ENCODE peak calls at places on chromosomes 3 and 15, in eight cellular contexts. D, M, S, K, T, C, B and L are unnamed samples.

GRCh38 chr3:49750056-49750455 is 26.3 kb upstream of the GMPPB start:
- DNase-seq in M (no peak), T (no peak), D (no peak), C (no peak), S (no peak), B (no peak), K (no peak), L (no peak)

GRCh38 chr15:25734680-25735355 is 128.3 kb downstream of the ATP10A start:
- DNase-seq in T (no peak), M (no peak), D (no peak), S (no peak), K (no peak), B (no peak), C (no peak), L (no peak)

GRCh38 chr3:150721285-150722130 is 17.8 kb upstream of the ERICH6 start:
- DNase-seq in M (no peak), D (no peak), T (peak; percentile 28), C (no peak), S (peak; percentile 36), B (peak; percentile 17), K (peak; percentile 30), L (peak; percentile 64)

GRCh38 chr15:51266548-51266947 is 71.8 kb downstream of the CYP19A1 start:
- DNase-seq in T (no peak), B (no peak), M (no peak), K (no peak), S (no peak), D (no peak), C (no peak), L (peak; percentile 13)

GRCh38 chr3:11300970-11301369 is 28.8 kb downstream of the ATG7 start:
- DNase-seq in C (no peak), T (no peak), K (no peak), D (no peak), S (no peak), M (no peak), B (no peak), L (no peak)

GRCh38 chr3:38608961-38609360 is 40.5 kb downstream of the SCN5A start:
- DNase-seq in D (no peak), B (no peak), S (no peak), K (no peak), T (no peak), M (no peak), C (no peak), L (no peak)

GRCh38 chr3:114623420-114624046 is 329.7 kb downstream of the TIGIT start:
- DNase-seq in K (no peak), C (no peak), D (no peak), T (no peak), M (no peak), S (no peak), B (no peak), L (peak; percentile 21)

GRCh38 chr3:113285226-113285625 is 73.9 kb downstream of the BOC start:
- DNase-seq in K (no peak), D (no peak), M (no peak), C (no peak), S (no peak), B (no peak), T (no peak), L (no peak)

GRCh38 chr15:100809587-100809986 is 70.0 kb upstream of the ALDH1A3 start:
- DNase-seq in T (no peak), D (no peak), S (no peak), C (no peak), B (no peak), M (no peak), K (no peak), L (no peak)

GRCh38 chr15:32990071-32990470 is 204.4 kb downstream of the FMN1 start:
- DNase-seq in C (no peak), M (no peak), T (no peak), D (no peak), S (no peak), B (no peak), K (no peak), L (no peak)

GRCh38 chr3:99114565-99115291 is 213.2 kb upstream of the DCBLD2 start:
- DNase-seq in B (peak; percentile 24), T (no peak), D (no peak), S (peak; percentile 16), K (no peak), C (no peak), M (no peak), L (peak; percentile 62)

GRCh38 chr15:101128191-101128590 is 123.7 kb downstream of the CHSY1 start:
- DNase-seq in D (no peak), S (peak; percentile 94), K (no peak), C (no peak), T (no peak), B (no peak), M (no peak), L (peak; percentile 98)

GRCh38 chr15:87777054-87777498 is 479.5 kb downstream of the NTRK3 start:
- DNase-seq in C (no peak), T (no peak), S (peak; percentile 62), B (peak; percentile 30), M (no peak), K (no peak), D (no peak), L (peak; percentile 86)

GRCh38 chr3:42505849-42506410 is 3.5 kb downstream of the VIPR1 start:
- DNase-seq in B (no peak), C (peak; percentile 19), M (peak; percentile 14), D (no peak), K (no peak), T (no peak), S (no peak), L (no peak)

GRCh38 chr3:48472673-48472922 is 26.1 kb downstream of the ATRIP start:
- DNase-seq in C (peak; percentile 63), B (no peak), K (no peak), D (no peak), S (no peak), M (no peak), T (no peak), L (no peak)

GRCh38 chr3:185069023-185069422 is 83.8 kb downstream of the C3orf70 start:
- DNase-seq in M (no peak), B (no peak), D (no peak), T (no peak), K (no peak), S (no peak), C (peak; percentile 87), L (no peak)

GRCh38 chr3:172317984-172318383 is 130.3 kb downstream of the GHSR start:
- DNase-seq in S (peak; percentile 84), M (peak; percentile 44), B (peak; percentile 55), C (peak; percentile 49), D (no peak), K (no peak), T (no peak), L (peak; percentile 98)

GRCh38 chr3:50203113-50203852 is 1.8 kb upstream of the SLC38A3 start:
- DNase-seq in M (no peak), S (no peak), C (no peak), D (no peak), K (no peak), T (no peak), B (no peak), L (no peak)

GRCh38 chr15:65937476-65937875 is 68.2 kb downstream of the RAB11A start:
- DNase-seq in M (no peak), K (no peak), C (no peak), B (no peak), T (no peak), S (no peak), D (no peak), L (no peak)

GRCh38 chr3:167653750-167654149 is at the start of gene WDR49:
- DNase-seq in T (no peak), K (no peak), S (no peak), C (no peak), B (no peak), D (no peak), M (no peak), L (no peak)

GRCh38 chr3:168820748-168821445 is 725.2 kb upstream of the GOLIM4 start:
- DNase-seq in B (no peak), C (no peak), T (no peak), S (no peak), K (no peak), D (no peak), M (no peak), L (no peak)

GRCh38 chr3:131708216-131708615 is 205.4 kb upstream of the MRPL3 start:
- DNase-seq in K (no peak), B (no peak), T (no peak), C (no peak), S (no peak), M (no peak), D (no peak), L (peak; percentile 61)

GRCh38 chr3:159964166-159964973 is 24.3 kb upstream of the IL12A start:
- DNase-seq in S (peak; percentile 49), M (no peak), D (no peak), C (no peak), B (no peak), T (no peak), K (peak; percentile 35), L (peak; percentile 59)

GRCh38 chr3:161215186-161215585 is 5.9 kb upstream of the NMD3 start:
- DNase-seq in S (no peak), M (no peak), T (no peak), K (no peak), C (no peak), B (no peak), D (no peak), L (no peak)